ENCODE peak calls at places on chromosomes 11 and 22, in five cellular contexts. One of them, this sample, is unnamed.

GRCh38 chr11:45393826-45394225 is 107.7 kb upstream of the SYT13 start:
- DNase-seq in AG04450: no peak
- DNase-seq in ELR: no peak
- DNase-seq in CD4-positive, alpha-beta memory T cell: no peak
- DNase-seq in hippocampal formation: no peak
- DNase-seq in this sample: no peak

GRCh38 chr11:133082453-133082781 is 449.9 kb downstream of the OPCML start:
- DNase-seq in AG04450: no peak
- DNase-seq in ELR: peak; percentile 11
- DNase-seq in CD4-positive, alpha-beta memory T cell: no peak
- DNase-seq in hippocampal formation: no peak
- DNase-seq in this sample: no peak

GRCh38 chr11:102317099-102317767 is at the start of gene BIRC3:
- DNase-seq in AG04450: peak; percentile 80
- DNase-seq in ELR: peak; percentile 97
- DNase-seq in CD4-positive, alpha-beta memory T cell: peak; percentile 96
- DNase-seq in hippocampal formation: peak; percentile 18
- DNase-seq in this sample: peak; percentile 78

GRCh38 chr11:66842501-66842895 is 743 bp upstream of the RCE1 start:
- DNase-seq in AG04450: no peak
- DNase-seq in ELR: no peak
- DNase-seq in CD4-positive, alpha-beta memory T cell: no peak
- DNase-seq in hippocampal formation: no peak
- DNase-seq in this sample: no peak

GRCh38 chr11:14413307-14414072 is 54.5 kb upstream of the RRAS2 start:
- DNase-seq in AG04450: no peak
- DNase-seq in ELR: peak; percentile 71
- DNase-seq in CD4-positive, alpha-beta memory T cell: no peak
- DNase-seq in hippocampal formation: no peak
- DNase-seq in this sample: no peak

GRCh38 chr11:45896392-45897068 is 10.5 kb downstream of the FREY1 start:
- DNase-seq in AG04450: no peak
- DNase-seq in ELR: no peak
- DNase-seq in CD4-positive, alpha-beta memory T cell: no peak
- DNase-seq in hippocampal formation: no peak
- DNase-seq in this sample: no peak

GRCh38 chr11:60301178-60301577 is 20.7 kb downstream of the MS4A4A start:
- DNase-seq in AG04450: no peak
- DNase-seq in ELR: peak; percentile 30
- DNase-seq in CD4-positive, alpha-beta memory T cell: no peak
- DNase-seq in hippocampal formation: no peak
- DNase-seq in this sample: no peak

GRCh38 chr11:6606471-6607189 is 3.1 kb downstream of the ILK start:
- DNase-seq in AG04450: peak; percentile 90
- DNase-seq in ELR: peak; percentile 97
- DNase-seq in CD4-positive, alpha-beta memory T cell: peak; percentile 18
- DNase-seq in hippocampal formation: peak; percentile 73
- DNase-seq in this sample: peak; percentile 96

GRCh38 chr22:44587004-44587793 is 89.2 kb upstream of the RTL6 start:
- DNase-seq in AG04450: no peak
- DNase-seq in ELR: no peak
- DNase-seq in CD4-positive, alpha-beta memory T cell: peak; percentile 6
- DNase-seq in hippocampal formation: no peak
- DNase-seq in this sample: no peak

GRCh38 chr22:29727248-29727551 is 7.4 kb downstream of the CABP7 start:
- DNase-seq in AG04450: no peak
- DNase-seq in ELR: peak; percentile 65
- DNase-seq in CD4-positive, alpha-beta memory T cell: no peak
- DNase-seq in hippocampal formation: no peak
- DNase-seq in this sample: no peak

GRCh38 chr11:27211370-27212127 is 151.5 kb downstream of the CCDC34 start:
- DNase-seq in AG04450: no peak
- DNase-seq in ELR: peak; percentile 20
- DNase-seq in CD4-positive, alpha-beta memory T cell: no peak
- DNase-seq in hippocampal formation: no peak
- DNase-seq in this sample: no peak

GRCh38 chr11:68749061-68749491 is 2.2 kb downstream of the TESMIN start:
- DNase-seq in AG04450: no peak
- DNase-seq in ELR: peak; percentile 8
- DNase-seq in CD4-positive, alpha-beta memory T cell: no peak
- DNase-seq in hippocampal formation: no peak
- DNase-seq in this sample: no peak

GRCh38 chr22:37173709-37174108 is 14.3 kb downstream of the C1QTNF6 start:
- DNase-seq in AG04450: no peak
- DNase-seq in ELR: peak; percentile 10
- DNase-seq in CD4-positive, alpha-beta memory T cell: no peak
- DNase-seq in hippocampal formation: no peak
- DNase-seq in this sample: no peak